ENCODE peak calls at places on chromosomes 13 and 19, in six cellular contexts. G, J, O, C, A and S are unnamed samples.

GRCh38 chr19:30673336-30673735 is 301.2 kb downstream of the ZNF536 start:
- DNase-seq in G (no peak), J (no peak), O (no peak), C (no peak), A (no peak), S (no peak)

GRCh38 chr13:88288326-88288725 is 617.2 kb downstream of the SLITRK5 start:
- DNase-seq in G (no peak), J (no peak), O (no peak), C (no peak), A (no peak), S (no peak)

GRCh38 chr13:46352810-46353209 is 34.2 kb downstream of the RUBCNL start:
- DNase-seq in G (no peak), J (no peak), O (no peak), C (no peak), A (no peak), S (no peak)

GRCh38 chr13:113040597-113041292 is 64.8 kb upstream of the F7 start:
- DNase-seq in G (no peak), J (no peak), O (no peak), C (no peak), A (no peak), S (no peak)

GRCh38 chr19:46217476-46217875 is 12.1 kb upstream of the IGFL1 start:
- DNase-seq in G (no peak), J (no peak), O (no peak), C (no peak), A (no peak), S (no peak)

GRCh38 chr19:34336781-34337271 is 28.2 kb upstream of the GPI start:
- DNase-seq in G (no peak), J (peak), O (peak), C (peak), A (peak), S (no peak)

GRCh38 chr19:2061936-2062729 is 11.1 kb upstream of the MKNK2 start:
- DNase-seq in G (no peak), J (no peak), O (no peak), C (no peak), A (no peak), S (no peak)

GRCh38 chr19:54094601-54095000 is 6.0 kb downstream of the OSCAR start:
- DNase-seq in G (no peak), J (no peak), O (no peak), C (no peak), A (no peak), S (no peak)

GRCh38 chr13:30376426-30377311 is 45.6 kb upstream of the UBE2L5 start:
- DNase-seq in G (peak), J (peak), O (no peak), C (no peak), A (peak), S (peak)

GRCh38 chr19:2214253-2214652 is 21.9 kb downstream of the PLEKHJ1 start:
- DNase-seq in G (no peak), J (no peak), O (no peak), C (no peak), A (no peak), S (no peak)

GRCh38 chr13:35225582-35225981 is 250.9 kb downstream of the MAB21L1 start:
- DNase-seq in G (no peak), J (no peak), O (peak), C (no peak), A (no peak), S (no peak)

GRCh38 chr19:10760268-10760944 is 42.5 kb downstream of the DNM2 start:
- DNase-seq in G (peak), J (no peak), O (peak), C (no peak), A (no peak), S (no peak)

GRCh38 chr19:32809754-32810153 is 59.8 kb downstream of the SLC7A9 start:
- DNase-seq in G (no peak), J (no peak), O (no peak), C (no peak), A (no peak), S (no peak)

GRCh38 chr19:13865578-13866462 is 11.1 kb upstream of the NANOS3 start:
- DNase-seq in G (no peak), J (no peak), O (no peak), C (no peak), A (no peak), S (no peak)

GRCh38 chr19:38676023-38676877 is 28.8 kb downstream of the ACTN4 start:
- DNase-seq in G (no peak), J (no peak), O (no peak), C (peak), A (no peak), S (no peak)

GRCh38 chr19:2332341-2333026 is 4.0 kb downstream of the SPPL2B start:
- DNase-seq in G (peak), J (no peak), O (no peak), C (no peak), A (peak), S (no peak)

GRCh38 chr13:25406377-25406776 is 34.6 kb downstream of the ATP8A2 start:
- DNase-seq in G (no peak), J (no peak), O (peak), C (no peak), A (no peak), S (no peak)

GRCh38 chr19:9885077-9885552 is 50.0 kb downstream of the PIN1 start:
- DNase-seq in G (no peak), J (no peak), O (peak), C (peak), A (no peak), S (no peak)

GRCh38 chr13:51935326-51936171 is 73.8 kb downstream of the CCDC70 start:
- DNase-seq in G (peak), J (no peak), O (peak), C (no peak), A (no peak), S (no peak)

GRCh38 chr13:110593430-110594130 is 21.8 kb upstream of the NAXD start:
- DNase-seq in G (no peak), J (no peak), O (peak), C (no peak), A (no peak), S (no peak)

GRCh38 chr13:86974995-86975328 is 696.2 kb upstream of the SLITRK5 start:
- DNase-seq in G (no peak), J (no peak), O (no peak), C (no peak), A (no peak), S (no peak)

GRCh38 chr19:40377876-40378385 is 12.1 kb downstream of the HIPK4 start:
- DNase-seq in G (no peak), J (no peak), O (no peak), C (no peak), A (no peak), S (no peak)